ENCODE peak calls at places on chromosomes 16 and 17, in nine cellular contexts. D is effector CD4-positive, alpha-beta T cell; I is A549; K is colonic mucosa; O is NCI-H2029; W is NCI-H748 treated with DMSO at 0.1 percent for 48 hours; P is T-helper 2 cell; U is effector memory CD4-positive, alpha-beta T cell; J is endothelial cell of umbilical vein. F is an unnamed sample.

GRCh38 chr16:2913603-2914002 is 1.9 kb downstream of the FLYWCH1 start:
- DNase-seq in D (no peak), I (no peak), K (no peak), O (no peak), W (no peak), P (no peak), U (no peak), J (no peak), F (no peak)

GRCh38 chr16:2486645-2487516 is 12.0 kb downstream of the TBC1D24 start:
- DNase-seq in D (peak; percentile 70), I (no peak), K (peak; percentile 64), O (no peak), W (no peak), P (peak; percentile 50), U (peak; percentile 68), J (no peak), F (no peak)

GRCh38 chr16:73289232-73289631 is 241.3 kb upstream of the ZFHX3 start:
- DNase-seq in D (no peak), I (no peak), K (no peak), O (no peak), W (no peak), P (no peak), U (no peak), J (no peak), F (no peak)

GRCh38 chr16:64397945-64398508 is 723.8 kb downstream of the CDH11 start:
- DNase-seq in D (no peak), I (no peak), K (no peak), O (no peak), W (no peak), P (no peak), U (no peak), J (peak; percentile 75), F (no peak)

GRCh38 chr17:42051013-42051400 is 606 bp upstream of the C17orf113 start:
- DNase-seq in D (no peak), I (no peak), K (peak; percentile 31), O (no peak), W (no peak), P (no peak), U (no peak), J (no peak), F (no peak)

GRCh38 chr17:39705786-39706348 is 6.0 kb downstream of the ERBB2 start:
- DNase-seq in D (no peak), I (no peak), K (peak; percentile 85), O (peak; percentile 54), W (no peak), P (no peak), U (no peak), J (no peak), F (no peak)

GRCh38 chr16:4160663-4161436 is 44.6 kb upstream of the ADCY9 start:
- DNase-seq in D (no peak), I (no peak), K (no peak), O (no peak), W (no peak), P (no peak), U (no peak), J (no peak), F (no peak)

GRCh38 chr16:69772560-69773254 is 10.6 kb downstream of the WWP2 start:
- DNase-seq in D (no peak), I (no peak), K (no peak), O (no peak), W (no peak), P (no peak), U (no peak), J (peak; percentile 23), F (no peak)

GRCh38 chr16:22219389-22220075 is 13.5 kb downstream of the EEF2K start:
- DNase-seq in D (no peak), I (no peak), K (no peak), O (no peak), W (no peak), P (no peak), U (no peak), J (no peak), F (no peak)

GRCh38 chr17:74439691-74440567 is 8.0 kb downstream of the GPRC5C start:
- DNase-seq in D (no peak), I (no peak), K (no peak), O (no peak), W (no peak), P (no peak), U (no peak), J (no peak), F (no peak)

GRCh38 chr17:751269-752001 is 629 bp downstream of the GEMIN4 start:
- DNase-seq in D (peak; percentile 46), I (peak; percentile 58), K (peak; percentile 44), O (no peak), W (no peak), P (peak; percentile 32), U (peak; percentile 30), J (peak; percentile 39), F (no peak)

GRCh38 chr16:3129137-3130131 is 5.4 kb upstream of the ZNF213 start:
- DNase-seq in D (peak; percentile 85), I (no peak), K (peak; percentile 85), O (peak; percentile 79), W (peak; percentile 63), P (peak; percentile 47), U (peak; percentile 69), J (peak; percentile 80), F (peak; percentile 80)

GRCh38 chr16:27617678-27618077 is 67.7 kb downstream of the KATNIP start:
- DNase-seq in D (no peak), I (no peak), K (no peak), O (no peak), W (no peak), P (no peak), U (no peak), J (no peak), F (no peak)

GRCh38 chr16:57331355-57331754 is 27.2 kb upstream of the CCL22 start:
- DNase-seq in D (no peak), I (no peak), K (no peak), O (no peak), W (no peak), P (no peak), U (no peak), J (no peak), F (no peak)

GRCh38 chr16:49281843-49282642 is 405 bp upstream of the CBLN1 start:
- DNase-seq in D (no peak), I (peak; percentile 78), K (peak; percentile 90), O (peak; percentile 77), W (peak; percentile 90), P (no peak), U (no peak), J (peak; percentile 70), F (peak; percentile 59)

GRCh38 chr16:66190411-66190810 is 176.1 kb upstream of the CDH5 start:
- DNase-seq in D (no peak), I (no peak), K (no peak), O (no peak), W (no peak), P (no peak), U (no peak), J (no peak), F (no peak)

GRCh38 chr17:17214646-17215436 is 8.7 kb upstream of the PLD6 start:
- DNase-seq in D (no peak), I (no peak), K (no peak), O (no peak), W (no peak), P (no peak), U (no peak), J (no peak), F (no peak)

GRCh38 chr17:40561294-40561870 is 3.9 kb downstream of the CCR7 start:
- DNase-seq in D (no peak), I (no peak), K (no peak), O (no peak), W (no peak), P (no peak), U (no peak), J (no peak), F (no peak)

GRCh38 chr17:9465216-9465921 is 110.3 kb downstream of the STX8 start:
- DNase-seq in D (no peak), I (no peak), K (no peak), O (no peak), W (no peak), P (no peak), U (no peak), J (peak; percentile 86), F (no peak)

GRCh38 chr17:61639818-61640217 is 48.8 kb upstream of the NACA2 start:
- DNase-seq in D (no peak), I (no peak), K (no peak), O (no peak), W (no peak), P (no peak), U (no peak), J (no peak), F (no peak)

F was measured in DMS153.